ENCODE peak calls at places on chromosomes 4 and X, in seven cellular contexts. P is fibroblast of mammary gland; Q is fibroblast of lung; C is NCI-H774; N is stimulated activated CD4-positive, alpha-beta T cell treated with anti-CD3 and anti-CD28 coated beads, Interleukin-12 subunit alpha, Interleukin-12 subunit beta, amount 100 ng/mL, for 48 hours; M is CD4-positive, alpha-beta T cell; A is HuH-7.5. Y is an unnamed sample.

GRCh38 chr4:184282251-184282713 is 64.6 kb upstream of the ENPP6 start:
- DNase-seq in P (no peak), Q (no peak), N (peak), C (no peak), M (peak), A (no peak), Y (no peak)

GRCh38 chr4:118957683-118958082 is 69.0 kb downstream of the SYNPO2 start:
- DNase-seq in M (no peak), Q (peak), N (no peak), A (no peak), P (peak), C (no peak), Y (no peak)

GRCh38 chr4:185210102-185210981 is 944 bp downstream of the SNX25 start:
- DNase-seq in P (peak), N (peak), Q (peak), M (peak), C (peak), A (no peak), Y (no peak)

GRCh38 chr4:83285022-83285387 is 407 bp upstream of the COQ2 start:
- DNase-seq in M (no peak), Q (peak), N (no peak), A (peak), C (peak), P (peak), Y (peak)

GRCh38 chr4:73869130-73870055 is at the start of gene CXCL1:
- DNase-seq in A (no peak), Q (peak), P (no peak), N (no peak), M (no peak), C (peak), Y (no peak)

GRCh38 chrX:13059676-13060499 is 15.5 kb upstream of the FAM9C start:
- DNase-seq in Q (peak), A (no peak), M (no peak), N (no peak), P (peak), C (no peak), Y (no peak)

GRCh38 chr4:2886161-2886560 is 42.5 kb downstream of the ADD1 start:
- DNase-seq in A (no peak), M (no peak), C (no peak), N (no peak), P (no peak), Q (no peak), Y (no peak)

GRCh38 chr4:26248647-26249046 is 72.2 kb upstream of the RBPJ start:
- DNase-seq in P (peak), Q (peak), A (no peak), C (peak), M (no peak), N (no peak), Y (no peak)

GRCh38 chr4:3375688-3376087 is 66.1 kb upstream of the HGFAC start:
- DNase-seq in A (no peak), P (peak), Q (peak), M (no peak), C (no peak), N (no peak), Y (peak)

GRCh38 chr4:159051245-159052071 is 51.4 kb upstream of the RAPGEF2 start:
- DNase-seq in A (no peak), Q (no peak), M (no peak), P (no peak), N (no peak), C (no peak), Y (no peak)

GRCh38 chr4:21628916-21629315 is 319.7 kb downstream of the KCNIP4 start:
- DNase-seq in C (no peak), N (no peak), Q (no peak), A (no peak), M (no peak), P (no peak), Y (no peak)

GRCh38 chr4:123037809-123038208 is 115.4 kb upstream of the NUDT6 start:
- DNase-seq in P (peak), C (no peak), M (no peak), N (no peak), Q (peak), A (no peak), Y (peak)

GRCh38 chr4:68180858-68181531 is 51.3 kb upstream of the TMPRSS11F start:
- DNase-seq in N (no peak), P (peak), C (no peak), Q (peak), M (no peak), A (no peak), Y (peak)

GRCh38 chr4:137414802-137415201 is 117.5 kb downstream of the PCDH18 start:
- DNase-seq in N (no peak), M (no peak), C (no peak), P (no peak), Q (no peak), A (no peak), Y (no peak)

GRCh38 chr4:133801858-133802257 is 399.7 kb downstream of the PABPC4L start:
- DNase-seq in A (no peak), C (no peak), P (no peak), Q (no peak), M (no peak), N (no peak), Y (no peak)

GRCh38 chr4:128776794-128777216 is 32.7 kb upstream of the JADE1 start:
- DNase-seq in P (peak), C (peak), N (no peak), Q (peak), M (no peak), A (no peak), Y (peak)

GRCh38 chr4:188824553-188824952 is 685.3 kb downstream of the TRIML1 start:
- DNase-seq in C (no peak), A (no peak), Q (no peak), P (no peak), N (no peak), M (no peak), Y (no peak)

GRCh38 chr4:58144721-58145120 is 1034.5 kb upstream of the IGFBP7 start:
- DNase-seq in M (no peak), Q (no peak), P (no peak), A (no peak), N (no peak), C (no peak), Y (no peak)

GRCh38 chr4:73908965-73909364 is 39.8 kb downstream of the CXCL1 start:
- DNase-seq in C (no peak), N (no peak), M (no peak), A (no peak), Q (no peak), P (no peak), Y (no peak)

GRCh38 chrX:31007347-31007746 is 64.5 kb downstream of the FTHL17 start:
- DNase-seq in N (no peak), C (no peak), M (no peak), P (no peak), A (no peak), Q (no peak), Y (no peak)

Y was measured in kidney epithelial cell.